ENCODE peak calls at places on chromosomes 2 and 18, in five cellular contexts. J, F, G, Z and X are unnamed samples.

GRCh38 chr18:55821219-55821618 is 233.2 kb upstream of the TCF4 start:
- DNase-seq in J (no peak), F (no peak), G (peak; percentile 38), Z (peak; percentile 5), X (no peak)

GRCh38 chr2:28390857-28391563 is 1.6 kb upstream of the FOSL2 start:
- DNase-seq in J (no peak), F (no peak), G (peak; percentile 92), Z (peak; percentile 58), X (peak; percentile 68)

GRCh38 chr2:162126145-162126926 is 25.7 kb downstream of the GCG start:
- DNase-seq in J (no peak), F (no peak), G (peak; percentile 33), Z (no peak), X (no peak)

GRCh38 chr2:38374978-38375377 is 2.1 kb downstream of the ATL2 start:
- DNase-seq in J (no peak), F (peak; percentile 35), G (peak; percentile 31), Z (no peak), X (no peak)

GRCh38 chr2:236777408-236777807 is 207.8 kb downstream of the ACKR3 start:
- DNase-seq in J (no peak), F (no peak), G (no peak), Z (no peak), X (no peak)

GRCh38 chr2:113208995-113209868 is 35.5 kb downstream of the PSD4 start:
- DNase-seq in J (no peak), F (no peak), G (peak; percentile 55), Z (no peak), X (no peak)

GRCh38 chr18:13216732-13217465 is 1.7 kb upstream of the LDLRAD4 start:
- DNase-seq in J (no peak), F (peak; percentile 59), G (peak; percentile 6), Z (no peak), X (no peak)

GRCh38 chr2:204604061-204604460 is 58.8 kb downstream of the PARD3B start:
- DNase-seq in J (no peak), F (no peak), G (peak; percentile 14), Z (no peak), X (no peak)

GRCh38 chr18:41459657-41460056 is 495.4 kb upstream of the PIK3C3 start:
- DNase-seq in J (no peak), F (no peak), G (no peak), Z (no peak), X (no peak)

GRCh38 chr2:23468384-23469141 is 83.6 kb downstream of the KLHL29 start:
- DNase-seq in J (no peak), F (no peak), G (no peak), Z (no peak), X (no peak)

GRCh38 chr18:34817636-34818035 is 107.5 kb downstream of the DTNA start:
- DNase-seq in J (no peak), F (no peak), G (no peak), Z (no peak), X (no peak)

GRCh38 chr2:54629390-54629789 is 94.1 kb upstream of the EML6 start:
- DNase-seq in J (no peak), F (no peak), G (no peak), Z (no peak), X (no peak)

GRCh38 chr2:54629914-54630609 is 93.4 kb upstream of the EML6 start:
- DNase-seq in J (no peak), F (no peak), G (peak; percentile 78), Z (peak; percentile 96), X (no peak)

GRCh38 chr2:54631755-54632154 is 91.7 kb upstream of the EML6 start:
- DNase-seq in J (no peak), F (no peak), G (no peak), Z (no peak), X (no peak)

GRCh38 chr2:54628957-54629356 is 94.5 kb upstream of the EML6 start:
- DNase-seq in J (no peak), F (no peak), G (no peak), Z (no peak), X (no peak)

DNA sequence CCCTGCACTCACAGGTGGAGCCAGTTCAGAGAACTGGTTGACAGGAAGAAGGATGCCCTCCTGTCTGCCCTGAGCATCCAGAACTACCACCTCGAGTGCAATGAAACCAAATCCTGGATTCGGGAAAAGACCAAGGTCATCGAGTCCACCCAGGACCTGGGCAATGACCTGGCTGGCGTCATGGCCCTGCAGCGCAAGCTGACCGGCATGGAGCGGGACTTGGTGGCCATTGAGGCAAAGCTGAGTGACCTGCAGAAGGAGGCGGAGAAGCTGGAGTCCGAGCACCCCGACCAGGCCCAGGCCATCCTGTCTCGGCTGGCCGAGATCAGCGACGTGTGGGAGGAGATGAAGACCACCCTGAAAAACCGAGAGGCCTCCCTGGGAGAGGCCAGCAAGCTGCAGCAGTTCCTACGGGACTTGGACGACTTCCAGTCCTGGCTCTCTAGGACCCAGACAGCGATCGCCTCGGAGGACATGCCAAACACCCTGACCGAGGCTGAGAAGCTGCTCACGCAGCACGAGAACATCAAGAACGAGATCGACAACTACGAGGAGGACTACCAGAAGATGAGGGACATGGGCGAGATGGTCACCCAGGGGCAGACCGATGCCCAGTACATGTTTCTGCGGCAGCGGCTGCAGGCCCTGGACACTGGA is 92.5 kb upstream of the EML6 start:
- DNase-seq in J (no peak), F (no peak), G (no peak), Z (no peak), X (no peak)
- H2BK12ac ChIP-seq in J (no peak overlapping the region), F (no peak overlapping the region), G (no peak overlapping the region), Z (no peak overlapping the region), X (no peak overlapping the region)

GRCh38 chr2:192347542-192347941 is 152.8 kb upstream of the TMEFF2 start:
- DNase-seq in J (no peak), F (no peak), G (no peak), Z (no peak), X (no peak)
- H2BK12ac ChIP-seq in J (no peak overlapping the region), F (no peak overlapping the region), G (no peak overlapping the region), Z (no peak overlapping the region), X (no peak overlapping the region)

DNA sequence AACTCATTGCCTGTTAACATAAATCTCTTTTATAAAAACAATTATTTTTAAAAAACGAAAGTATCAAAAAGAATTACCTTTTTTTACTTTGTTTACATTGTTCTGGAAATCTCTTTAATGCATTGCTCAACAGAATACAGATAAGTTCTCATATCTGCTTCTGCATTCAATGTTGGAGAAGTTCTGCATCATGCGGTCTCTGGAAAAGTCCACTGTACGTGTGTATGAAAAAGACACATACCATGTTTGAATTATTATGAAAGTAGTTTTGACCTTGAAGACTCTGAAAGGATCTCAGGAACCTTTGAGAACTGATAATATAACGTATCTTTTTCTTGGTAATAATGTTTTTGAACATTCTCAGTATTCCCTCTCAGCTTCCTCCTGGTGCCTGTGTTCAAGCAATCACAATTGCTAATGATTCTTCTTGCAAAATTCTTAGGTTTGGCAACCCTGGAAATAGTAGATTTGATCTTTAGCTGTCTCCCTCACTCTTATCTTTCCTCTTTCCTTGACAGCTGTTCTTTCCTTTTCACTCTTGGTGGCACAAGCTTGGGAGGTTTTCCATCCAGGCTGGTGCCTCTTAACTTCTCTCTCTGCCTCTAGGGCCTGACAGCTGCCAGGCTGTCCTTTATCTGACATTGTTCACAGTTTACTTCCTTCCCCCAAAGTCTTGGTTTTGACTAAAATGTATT is 12.4 kb upstream of the IL1R1 start:
- DNase-seq in J (no peak), F (no peak), G (no peak), Z (no peak), X (no peak)
- H2BK12ac ChIP-seq in J (no peak overlapping the region), F (no peak overlapping the region), G (no peak overlapping the region), Z (no peak overlapping the region), X (no peak overlapping the region)

GRCh38 chr2:234869969-234870368 is 81.8 kb upstream of the SH3BP4 start:
- DNase-seq in J (no peak), F (no peak), G (no peak), Z (no peak), X (no peak)
- H2BK12ac ChIP-seq in J (no peak overlapping the region), F (no peak overlapping the region), G (no peak overlapping the region), Z (no peak overlapping the region), X (no peak overlapping the region)